ENCODE peak calls at places on chromosomes 7 and 10, in ten cellular contexts. K is stimulated activated CD4-positive, alpha-beta T cell treated with anti-CD3 and anti-CD28 coated beads, Interleukin-2, amount 100 ng/mL, for 4 hours; J is activated T-helper 1 cell treated with anti-CD3 and anti-CD28 coated beads, Interleukin-12 subunit alpha, Interleukin-12 subunit beta, Interleukin-2, Interleukin-4 antibody, amounts not matched to agents 30 ng/mL and 10 ng/mL and 1 ng/mL, durations not matched to agents 14 hours and 24 hours and 36 hours; G is lung; E is dorsolateral prefrontal cortex; H is hippocampal formation; M is activated CD4-positive, alpha-beta T cell treated with anti-CD3 and anti-CD28 coated beads, Interleukin-2, amount 50 U/mL, for 1 hour; S is retina; D is stimulated activated CD8-positive, alpha-beta memory T cell treated with anti-CD3 and anti-CD28 coated beads, Interleukin-15, amount 100 ng/mL, for 1 hour; B is amygdala. A is an unnamed sample.

GRCh38 chr7:151247016-151247580 is 1.4 kb downstream of the SMARCD3 start:
- DNase-seq in E (no peak), B (no peak), G (no peak), H (no peak), M (no peak), S (peak; percentile 32), J (no peak), D (no peak), K (no peak), A (no peak)

GRCh38 chr10:99370993-99371392 is 41.8 kb downstream of the CNNM1 start:
- DNase-seq in K (no peak), S (no peak), E (no peak), D (no peak), H (no peak), M (no peak), J (no peak), G (no peak), B (no peak), A (peak; percentile 22)

GRCh38 chr10:24989867-24990266 is 26.1 kb downstream of the ENKUR start:
- DNase-seq in S (no peak), B (no peak), E (no peak), G (no peak), K (no peak), H (peak; percentile 20), M (no peak), D (no peak), J (no peak), A (no peak)

GRCh38 chr7:5421626-5422323 is 1.9 kb downstream of the TNRC18 start:
- DNase-seq in E (peak; percentile 42), J (no peak), M (no peak), H (no peak), D (no peak), B (no peak), G (peak; percentile 64), K (no peak), S (peak; percentile 51), A (no peak)

GRCh38 chr7:45686441-45687184 is 112.4 kb downstream of the ADCY1 start:
- DNase-seq in M (no peak), B (no peak), K (no peak), S (no peak), G (peak; percentile 25), D (no peak), H (no peak), J (no peak), E (no peak), A (no peak)

GRCh38 chr7:123241809-123242208 is 42.0 kb upstream of the SLC13A1 start:
- DNase-seq in H (no peak), B (no peak), K (no peak), G (no peak), J (no peak), E (no peak), D (no peak), M (no peak), S (no peak), A (no peak)

GRCh38 chr7:42174391-42174848 is 62.6 kb downstream of the GLI3 start:
- DNase-seq in K (no peak), E (no peak), D (no peak), M (no peak), S (peak; percentile 57), B (no peak), G (no peak), J (no peak), H (no peak), A (no peak)

GRCh38 chr7:112930787-112931186 is 140.6 kb upstream of the TMEM168 start:
- DNase-seq in B (no peak), E (no peak), D (no peak), M (no peak), G (no peak), S (no peak), K (no peak), H (peak; percentile 73), J (no peak), A (no peak)

GRCh38 chr10:21516270-21517131 is 9.0 kb downstream of the SKIDA1 start:
- DNase-seq in B (no peak), S (peak; percentile 85), H (peak; percentile 64), J (peak; percentile 45), K (no peak), M (peak; percentile 51), G (peak; percentile 62), D (no peak), E (peak; percentile 69), A (no peak)

A was measured in GM19239.